ENCODE peak calls at places on chromosomes 5 and 9, in nine cellular contexts. One of them, this sample, is unnamed.

GRCh38 chr9:70110194-70111041 is 66.8 kb downstream of the MAMDC2 start:
- DNase-seq in dorsolateral prefrontal cortex: no peak
- DNase-seq in CD8-positive, alpha-beta T cell: no peak
- DNase-seq in tibial artery: no peak
- DNase-seq in upper lobe of right lung: no peak
- DNase-seq in ovary: no peak
- DNase-seq in hypothalamus: no peak
- DNase-seq in EL: peak
- DNase-seq in AG08396: no peak
- DNase-seq in this sample: no peak

GRCh38 chr9:107239474-107239873 is 43.6 kb upstream of the RAD23B start:
- DNase-seq in dorsolateral prefrontal cortex: no peak
- DNase-seq in CD8-positive, alpha-beta T cell: no peak
- DNase-seq in tibial artery: no peak
- DNase-seq in upper lobe of right lung: no peak
- DNase-seq in ovary: no peak
- DNase-seq in hypothalamus: no peak
- DNase-seq in EL: no peak
- DNase-seq in AG08396: no peak
- DNase-seq in this sample: no peak

GRCh38 chr5:159448-160172 is 31.7 kb upstream of the LRRC14B start:
- DNase-seq in dorsolateral prefrontal cortex: no peak
- DNase-seq in CD8-positive, alpha-beta T cell: no peak
- DNase-seq in tibial artery: no peak
- DNase-seq in upper lobe of right lung: peak
- DNase-seq in ovary: no peak
- DNase-seq in hypothalamus: no peak
- DNase-seq in EL: peak
- DNase-seq in AG08396: peak
- DNase-seq in this sample: no peak

GRCh38 chr9:13841801-13842462 is 472.0 kb downstream of the NFIB start:
- DNase-seq in dorsolateral prefrontal cortex: no peak
- DNase-seq in CD8-positive, alpha-beta T cell: no peak
- DNase-seq in tibial artery: no peak
- DNase-seq in upper lobe of right lung: no peak
- DNase-seq in ovary: no peak
- DNase-seq in hypothalamus: no peak
- DNase-seq in EL: no peak
- DNase-seq in AG08396: no peak
- DNase-seq in this sample: no peak

GRCh38 chr5:111635151-111635945 is 121.6 kb downstream of the NREP start:
- DNase-seq in dorsolateral prefrontal cortex: no peak
- DNase-seq in CD8-positive, alpha-beta T cell: no peak
- DNase-seq in tibial artery: no peak
- DNase-seq in upper lobe of right lung: no peak
- DNase-seq in ovary: no peak
- DNase-seq in hypothalamus: no peak
- DNase-seq in EL: no peak
- DNase-seq in AG08396: no peak
- DNase-seq in this sample: no peak

GRCh38 chr5:91118802-91119201 is 264.3 kb downstream of the ARRDC3 start:
- DNase-seq in dorsolateral prefrontal cortex: no peak
- DNase-seq in CD8-positive, alpha-beta T cell: no peak
- DNase-seq in tibial artery: no peak
- DNase-seq in upper lobe of right lung: no peak
- DNase-seq in ovary: no peak
- DNase-seq in hypothalamus: no peak
- DNase-seq in EL: no peak
- DNase-seq in AG08396: no peak
- DNase-seq in this sample: no peak

GRCh38 chr5:163503106-163504090 is 2.0 kb upstream of the MAT2B start:
- DNase-seq in dorsolateral prefrontal cortex: no peak
- DNase-seq in CD8-positive, alpha-beta T cell: peak
- DNase-seq in tibial artery: peak
- DNase-seq in upper lobe of right lung: peak
- DNase-seq in ovary: peak
- DNase-seq in hypothalamus: no peak
- DNase-seq in EL: peak
- DNase-seq in AG08396: peak
- DNase-seq in this sample: peak

GRCh38 chr9:2720179-2720654 is 2.9 kb downstream of the KCNV2 start:
- DNase-seq in dorsolateral prefrontal cortex: no peak
- DNase-seq in CD8-positive, alpha-beta T cell: no peak
- DNase-seq in tibial artery: no peak
- DNase-seq in upper lobe of right lung: no peak
- DNase-seq in ovary: no peak
- DNase-seq in hypothalamus: no peak
- DNase-seq in EL: no peak
- DNase-seq in AG08396: no peak
- DNase-seq in this sample: no peak

GRCh38 chr9:116000748-116001329 is 152.8 kb upstream of the PAPPA start:
- DNase-seq in dorsolateral prefrontal cortex: no peak
- DNase-seq in CD8-positive, alpha-beta T cell: no peak
- DNase-seq in tibial artery: no peak
- DNase-seq in upper lobe of right lung: no peak
- DNase-seq in ovary: no peak
- DNase-seq in hypothalamus: no peak
- DNase-seq in EL: no peak
- DNase-seq in AG08396: no peak
- DNase-seq in this sample: no peak

GRCh38 chr5:110630350-110630749 is 96.1 kb downstream of the TMEM232 start:
- DNase-seq in dorsolateral prefrontal cortex: no peak
- DNase-seq in CD8-positive, alpha-beta T cell: no peak
- DNase-seq in tibial artery: no peak
- DNase-seq in upper lobe of right lung: no peak
- DNase-seq in ovary: no peak
- DNase-seq in hypothalamus: no peak
- DNase-seq in EL: no peak
- DNase-seq in AG08396: no peak
- DNase-seq in this sample: no peak

GRCh38 chr5:159319363-159319762 is 10.9 kb downstream of the IL12B start:
- DNase-seq in dorsolateral prefrontal cortex: no peak
- DNase-seq in CD8-positive, alpha-beta T cell: no peak
- DNase-seq in tibial artery: no peak
- DNase-seq in upper lobe of right lung: no peak
- DNase-seq in ovary: no peak
- DNase-seq in hypothalamus: no peak
- DNase-seq in EL: no peak
- DNase-seq in AG08396: no peak
- DNase-seq in this sample: no peak

GRCh38 chr9:12224449-12224848 is 468.7 kb upstream of the TYRP1 start:
- DNase-seq in dorsolateral prefrontal cortex: no peak
- DNase-seq in CD8-positive, alpha-beta T cell: no peak
- DNase-seq in tibial artery: no peak
- DNase-seq in upper lobe of right lung: no peak
- DNase-seq in ovary: no peak
- DNase-seq in hypothalamus: no peak
- DNase-seq in EL: no peak
- DNase-seq in AG08396: no peak
- DNase-seq in this sample: no peak

GRCh38 chr9:116372081-116372673 is 218.6 kb downstream of the PAPPA start:
- DNase-seq in dorsolateral prefrontal cortex: no peak
- DNase-seq in CD8-positive, alpha-beta T cell: no peak
- DNase-seq in tibial artery: no peak
- DNase-seq in upper lobe of right lung: no peak
- DNase-seq in ovary: no peak
- DNase-seq in hypothalamus: no peak
- DNase-seq in EL: no peak
- DNase-seq in AG08396: no peak
- DNase-seq in this sample: no peak

GRCh38 chr5:53613036-53613435 is 52.6 kb downstream of the NDUFS4 start:
- DNase-seq in dorsolateral prefrontal cortex: no peak
- DNase-seq in CD8-positive, alpha-beta T cell: no peak
- DNase-seq in tibial artery: no peak
- DNase-seq in upper lobe of right lung: no peak
- DNase-seq in ovary: no peak
- DNase-seq in hypothalamus: no peak
- DNase-seq in EL: no peak
- DNase-seq in AG08396: no peak
- DNase-seq in this sample: no peak

GRCh38 chr5:151097081-151097480 is 16.2 kb upstream of the TNIP1 start:
- DNase-seq in dorsolateral prefrontal cortex: no peak
- DNase-seq in CD8-positive, alpha-beta T cell: no peak
- DNase-seq in tibial artery: no peak
- DNase-seq in upper lobe of right lung: no peak
- DNase-seq in ovary: no peak
- DNase-seq in hypothalamus: no peak
- DNase-seq in EL: no peak
- DNase-seq in AG08396: no peak
- DNase-seq in this sample: no peak

GRCh38 chr9:72474676-72475075 is 46.7 kb upstream of the TMC1 start:
- DNase-seq in dorsolateral prefrontal cortex: no peak
- DNase-seq in CD8-positive, alpha-beta T cell: no peak
- DNase-seq in tibial artery: no peak
- DNase-seq in upper lobe of right lung: no peak
- DNase-seq in ovary: no peak
- DNase-seq in hypothalamus: no peak
- DNase-seq in EL: no peak
- DNase-seq in AG08396: peak
- DNase-seq in this sample: no peak

GRCh38 chr5:41009228-41009627 is 61.9 kb downstream of the MROH2B start:
- DNase-seq in dorsolateral prefrontal cortex: no peak
- DNase-seq in CD8-positive, alpha-beta T cell: no peak
- DNase-seq in tibial artery: no peak
- DNase-seq in upper lobe of right lung: no peak
- DNase-seq in ovary: no peak
- DNase-seq in hypothalamus: no peak
- DNase-seq in EL: peak
- DNase-seq in AG08396: no peak
- DNase-seq in this sample: no peak

GRCh38 chr5:164972973-164973372 is 1467.6 kb downstream of the MAT2B start:
- DNase-seq in dorsolateral prefrontal cortex: no peak
- DNase-seq in CD8-positive, alpha-beta T cell: no peak
- DNase-seq in tibial artery: no peak
- DNase-seq in upper lobe of right lung: no peak
- DNase-seq in ovary: no peak
- DNase-seq in hypothalamus: no peak
- DNase-seq in EL: no peak
- DNase-seq in AG08396: no peak
- DNase-seq in this sample: no peak

GRCh38 chr9:77707696-77708095 is 59.6 kb upstream of the GNA14 start:
- DNase-seq in dorsolateral prefrontal cortex: no peak
- DNase-seq in CD8-positive, alpha-beta T cell: no peak
- DNase-seq in tibial artery: peak
- DNase-seq in upper lobe of right lung: no peak
- DNase-seq in ovary: peak
- DNase-seq in hypothalamus: no peak
- DNase-seq in EL: peak
- DNase-seq in AG08396: peak
- DNase-seq in this sample: peak

GRCh38 chr9:33329996-33330395 is 39.7 kb downstream of the NFX1 start:
- DNase-seq in dorsolateral prefrontal cortex: no peak
- DNase-seq in CD8-positive, alpha-beta T cell: no peak
- DNase-seq in tibial artery: no peak
- DNase-seq in upper lobe of right lung: no peak
- DNase-seq in ovary: no peak
- DNase-seq in hypothalamus: no peak
- DNase-seq in EL: peak
- DNase-seq in AG08396: peak
- DNase-seq in this sample: no peak

GRCh38 chr5:178519804-178520203 is 70.4 kb downstream of the COL23A1 start:
- DNase-seq in dorsolateral prefrontal cortex: no peak
- DNase-seq in CD8-positive, alpha-beta T cell: no peak
- DNase-seq in tibial artery: no peak
- DNase-seq in upper lobe of right lung: no peak
- DNase-seq in ovary: no peak
- DNase-seq in hypothalamus: no peak
- DNase-seq in EL: no peak
- DNase-seq in AG08396: no peak
- DNase-seq in this sample: no peak

GRCh38 chr5:149279651-149280050 is 8.0 kb downstream of the AFAP1L1 start:
- DNase-seq in dorsolateral prefrontal cortex: no peak
- DNase-seq in CD8-positive, alpha-beta T cell: no peak
- DNase-seq in tibial artery: no peak
- DNase-seq in upper lobe of right lung: no peak
- DNase-seq in ovary: no peak
- DNase-seq in hypothalamus: no peak
- DNase-seq in EL: no peak
- DNase-seq in AG08396: no peak
- DNase-seq in this sample: no peak

GRCh38 chr9:120210301-120210700 is 369.7 kb downstream of the CDK5RAP2 start:
- DNase-seq in dorsolateral prefrontal cortex: no peak
- DNase-seq in CD8-positive, alpha-beta T cell: no peak
- DNase-seq in tibial artery: no peak
- DNase-seq in upper lobe of right lung: no peak
- DNase-seq in ovary: no peak
- DNase-seq in hypothalamus: no peak
- DNase-seq in EL: no peak
- DNase-seq in AG08396: no peak
- DNase-seq in this sample: no peak

GRCh38 chr5:149323235-149324205 is 21.8 kb upstream of the GRPEL2 start:
- DNase-seq in dorsolateral prefrontal cortex: no peak
- DNase-seq in CD8-positive, alpha-beta T cell: no peak
- DNase-seq in tibial artery: no peak
- DNase-seq in upper lobe of right lung: no peak
- DNase-seq in ovary: no peak
- DNase-seq in hypothalamus: no peak
- DNase-seq in EL: no peak
- DNase-seq in AG08396: no peak
- DNase-seq in this sample: no peak

GRCh38 chr5:78009937-78010527 is 233.9 kb upstream of the TBCA start:
- DNase-seq in dorsolateral prefrontal cortex: no peak
- DNase-seq in CD8-positive, alpha-beta T cell: no peak
- DNase-seq in tibial artery: no peak
- DNase-seq in upper lobe of right lung: no peak
- DNase-seq in ovary: peak
- DNase-seq in hypothalamus: no peak
- DNase-seq in EL: peak
- DNase-seq in AG08396: peak
- DNase-seq in this sample: no peak

GRCh38 chr5:83433891-83434290 is 37.7 kb upstream of the VCAN start:
- DNase-seq in dorsolateral prefrontal cortex: no peak
- DNase-seq in CD8-positive, alpha-beta T cell: no peak
- DNase-seq in tibial artery: no peak
- DNase-seq in upper lobe of right lung: no peak
- DNase-seq in ovary: no peak
- DNase-seq in hypothalamus: no peak
- DNase-seq in EL: no peak
- DNase-seq in AG08396: peak
- DNase-seq in this sample: no peak

GRCh38 chr5:134394932-134395331 is 16.7 kb downstream of the CDKN2AIPNL start:
- DNase-seq in dorsolateral prefrontal cortex: no peak
- DNase-seq in CD8-positive, alpha-beta T cell: no peak
- DNase-seq in tibial artery: no peak
- DNase-seq in upper lobe of right lung: no peak
- DNase-seq in ovary: no peak
- DNase-seq in hypothalamus: no peak
- DNase-seq in EL: peak
- DNase-seq in AG08396: no peak
- DNase-seq in this sample: no peak

GRCh38 chr5:5385326-5385725 is 37.2 kb upstream of the ICE1 start:
- DNase-seq in dorsolateral prefrontal cortex: no peak
- DNase-seq in CD8-positive, alpha-beta T cell: no peak
- DNase-seq in tibial artery: no peak
- DNase-seq in upper lobe of right lung: no peak
- DNase-seq in ovary: no peak
- DNase-seq in hypothalamus: no peak
- DNase-seq in EL: no peak
- DNase-seq in AG08396: no peak
- DNase-seq in this sample: no peak

This sample was measured in sciatic nerve.